ENCODE peak calls at places on chromosome 21, in ten cellular contexts. N is psoas muscle; V is heart right ventricle; L is fibroblast of lung; J is Panc1; C is epithelial cell of esophagus; D is vagina; B is CD8-positive, alpha-beta T cell; Y is cardiac fibroblast; Q is fibroblast of the aortic adventitia. E is an unnamed sample.

GRCh38 chr21:40166291-40166843 is 299.1 kb downstream of the PCP4 start:
- DNase-seq in N (no peak), V (no peak), L (peak), J (no peak), C (peak), D (no peak), B (no peak), Y (no peak), Q (no peak), E (no peak)

GRCh38 chr21:31429500-31429899 is 85.4 kb upstream of the TIAM1 start:
- DNase-seq in N (peak), V (no peak), L (no peak), J (no peak), C (no peak), D (no peak), B (no peak), Y (no peak), Q (no peak), E (no peak)

GRCh38 chr21:43195131-43196021 is 26.6 kb downstream of the CRYAA start:
- DNase-seq in N (peak), V (peak), L (no peak), J (no peak), C (peak), D (no peak), B (no peak), Y (peak), Q (no peak), E (no peak)

GRCh38 chr21:19022978-19023377 is 619.4 kb upstream of the TMPRSS15 start:
- DNase-seq in N (no peak), V (no peak), L (no peak), J (no peak), C (no peak), D (no peak), B (no peak), Y (no peak), Q (no peak), E (no peak)

GRCh38 chr21:26127918-26128317 is 42.7 kb downstream of the APP start:
- DNase-seq in N (no peak), V (no peak), L (peak), J (no peak), C (peak), D (no peak), B (no peak), Y (peak), Q (peak), E (no peak)

GRCh38 chr21:34965200-34966174 is 83.6 kb downstream of the RUNX1 start:
- DNase-seq in N (no peak), V (no peak), L (peak), J (no peak), C (peak), D (no peak), B (no peak), Y (peak), Q (peak), E (no peak)

GRCh38 chr21:33825898-33826297 is 89.7 kb downstream of the ATP5PO start:
- DNase-seq in N (no peak), V (no peak), L (peak), J (no peak), C (no peak), D (no peak), B (no peak), Y (peak), Q (peak), E (no peak)

GRCh38 chr21:45549670-45550463 is 7.6 kb upstream of the SLC19A1 start:
- DNase-seq in N (no peak), V (no peak), L (no peak), J (no peak), C (no peak), D (no peak), B (no peak), Y (no peak), Q (no peak), E (no peak)

GRCh38 chr21:21396424-21396823 is 398.2 kb downstream of the NCAM2 start:
- DNase-seq in N (no peak), V (no peak), L (no peak), J (no peak), C (no peak), D (no peak), B (no peak), Y (no peak), Q (no peak), E (no peak)

GRCh38 chr21:46118305-46118870 is 20.5 kb downstream of the COL6A2 start:
- DNase-seq in N (no peak), V (peak), L (no peak), J (no peak), C (no peak), D (no peak), B (no peak), Y (no peak), Q (no peak), E (no peak)

GRCh38 chr21:46110499-46111192 is 12.7 kb downstream of the COL6A2 start:
- DNase-seq in N (peak), V (peak), L (no peak), J (no peak), C (no peak), D (peak), B (no peak), Y (no peak), Q (peak), E (no peak)

GRCh38 chr21:39595465-39595864 is 17.3 kb upstream of the B3GALT5 start:
- DNase-seq in N (no peak), V (no peak), L (no peak), J (no peak), C (no peak), D (no peak), B (no peak), Y (no peak), Q (no peak), E (no peak)

GRCh38 chr21:46211376-46211775 is 17.2 kb downstream of the LSS start:
- DNase-seq in N (no peak), V (no peak), L (no peak), J (no peak), C (no peak), D (no peak), B (no peak), Y (no peak), Q (no peak), E (no peak)

GRCh38 chr21:26965091-26965566 is 1.8 kb downstream of the ADAMTS5 start:
- DNase-seq in N (no peak), V (no peak), L (no peak), J (no peak), C (no peak), D (no peak), B (no peak), Y (no peak), Q (no peak), E (no peak)

GRCh38 chr21:33268736-33269441 is 2.7 kb downstream of the IL10RB start:
- DNase-seq in N (no peak), V (no peak), L (no peak), J (no peak), C (peak), D (no peak), B (no peak), Y (no peak), Q (no peak), E (peak)

GRCh38 chr21:34201441-34201838 is 128.1 kb downstream of the MRPS6 start:
- DNase-seq in N (no peak), V (no peak), L (no peak), J (no peak), C (no peak), D (no peak), B (no peak), Y (no peak), Q (no peak), E (no peak)

GRCh38 chr21:31299291-31300147 is 44.5 kb downstream of the TIAM1 start:
- DNase-seq in N (no peak), V (no peak), L (no peak), J (no peak), C (peak), D (no peak), B (no peak), Y (no peak), Q (no peak), E (no peak)

GRCh38 chr21:33075128-33075527 is 5.2 kb downstream of the OLIG1 start:
- DNase-seq in N (no peak), V (no peak), L (no peak), J (no peak), C (peak), D (no peak), B (no peak), Y (no peak), Q (no peak), E (no peak)

GRCh38 chr21:25626752-25627151 is 12.3 kb upstream of the JAM2 start:
- DNase-seq in N (peak), V (peak), L (no peak), J (no peak), C (peak), D (no peak), B (no peak), Y (no peak), Q (no peak), E (no peak)

GRCh38 chr21:25752389-25752788 is 17.6 kb downstream of the GABPA start:
- DNase-seq in N (no peak), V (no peak), L (no peak), J (no peak), C (no peak), D (no peak), B (no peak), Y (no peak), Q (no peak), E (no peak)

GRCh38 chr21:43291347-43291950 is 122.6 kb downstream of the CRYAA start:
- DNase-seq in N (peak), V (no peak), L (no peak), J (no peak), C (no peak), D (no peak), B (no peak), Y (no peak), Q (no peak), E (no peak)

DNA sequence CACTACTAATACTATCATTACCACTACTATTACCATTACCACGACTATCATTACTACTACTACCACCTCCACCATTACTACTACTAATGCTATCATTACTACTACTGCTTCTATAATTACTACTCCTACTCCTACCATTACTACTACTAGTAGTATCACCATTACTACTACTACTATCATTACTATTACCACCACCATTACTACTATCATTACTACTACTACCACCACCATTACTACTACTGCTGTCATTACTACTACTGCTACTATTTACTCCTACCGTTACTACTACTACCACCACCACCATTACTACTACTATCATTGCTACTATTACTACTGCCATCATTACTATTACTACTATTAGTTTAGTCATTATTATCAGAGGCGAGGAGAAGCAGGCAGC is 140.9 kb upstream of the KCNJ15 start:
- DNase-seq in N (no peak), V (no peak), L (no peak), J (no peak), C (no peak), D (no peak), B (no peak), Y (no peak), Q (no peak), E (no peak)
- TF ChIP-seq CTCF in N (no peak), V (no peak), L (no peak), J (no peak), C (no peak), D (no peak), B (no peak), Y (no peak), Q (no peak), E (no peak)

GRCh38 chr21:15063821-15064575 is 802 bp downstream of the NRIP1 start:
- DNase-seq in N (peak), V (peak), L (peak), J (no peak), C (peak), D (no peak), B (peak), Y (peak), Q (peak), E (peak)

GRCh38 chr21:15061284-15061683 is 3.5 kb downstream of the NRIP1 start:
- DNase-seq in N (no peak), V (no peak), L (no peak), J (no peak), C (no peak), D (no peak), B (no peak), Y (no peak), Q (no peak), E (no peak)

GRCh38 chr21:15063081-15063820 is 1.5 kb downstream of the NRIP1 start:
- DNase-seq in N (peak), V (no peak), L (peak), J (no peak), C (peak), D (no peak), B (no peak), Y (no peak), Q (peak), E (no peak)

GRCh38 chr21:15061747-15062146 is 3.1 kb downstream of the NRIP1 start:
- DNase-seq in N (no peak), V (no peak), L (no peak), J (no peak), C (no peak), D (no peak), B (no peak), Y (no peak), Q (no peak), E (no peak)

GRCh38 chr21:15062566-15062965 is 2.2 kb downstream of the NRIP1 start:
- DNase-seq in N (no peak), V (no peak), L (peak), J (no peak), C (peak), D (no peak), B (no peak), Y (peak), Q (peak), E (no peak)
- TF ChIP-seq CTCF in N (no peak), V (no peak), L (no peak), J (no peak), C (peak), D (no peak), B (no peak), Y (no peak), Q (peak), E (no peak)

DNA sequence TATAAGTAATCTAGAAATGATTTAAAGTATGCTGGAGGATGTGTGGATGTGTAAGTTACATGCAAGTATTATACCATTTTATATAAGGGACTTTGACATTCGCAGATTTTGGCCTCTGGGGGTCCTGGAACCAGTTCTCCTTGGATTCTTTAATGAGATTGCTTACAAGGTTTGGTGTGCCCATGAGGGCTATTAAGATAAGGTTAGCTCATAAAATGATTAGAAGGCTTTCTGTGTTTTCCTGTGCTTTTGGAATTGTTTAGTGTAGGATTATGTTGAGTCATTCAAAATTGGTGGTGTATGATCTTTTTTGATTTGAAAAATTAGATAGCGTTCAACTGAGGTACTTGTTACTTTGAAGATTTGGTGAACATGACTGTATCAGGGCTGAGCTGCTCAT is 5.6 kb downstream of the USP25 start:
- DNase-seq in N (no peak), V (no peak), L (no peak), J (no peak), C (no peak), D (no peak), B (no peak), Y (no peak), Q (no peak), E (no peak)
- TF ChIP-seq CTCF in N (no peak), V (no peak), L (no peak), J (no peak), C (no peak), D (no peak), B (no peak), Y (no peak), Q (no peak), E (no peak)

GRCh38 chr21:41251961-41252642 is 64.5 kb upstream of the FAM3B start:
- DNase-seq in N (no peak), V (no peak), L (peak), J (no peak), C (no peak), D (no peak), B (no peak), Y (peak), Q (peak), E (no peak)
- TF ChIP-seq CTCF in N (no peak), V (no peak), L (no peak), J (no peak), C (no peak), D (no peak), B (no peak), Y (no peak), Q (no peak), E (no peak)

GRCh38 chr21:44461005-44461404 is 5.7 kb downstream of the LRRC3 start:
- DNase-seq in N (no peak), V (no peak), L (no peak), J (no peak), C (no peak), D (no peak), B (no peak), Y (no peak), Q (no peak), E (no peak)

GRCh38 chr21:44460441-44460755 is 5.1 kb downstream of the LRRC3 start:
- DNase-seq in N (no peak), V (no peak), L (no peak), J (no peak), C (no peak), D (no peak), B (no peak), Y (no peak), Q (no peak), E (no peak)

GRCh38 chr21:44462090-44462833 is 7.0 kb downstream of the LRRC3 start:
- DNase-seq in N (no peak), V (no peak), L (no peak), J (no peak), C (no peak), D (no peak), B (no peak), Y (no peak), Q (no peak), E (no peak)

GRCh38 chr21:44462834-44463200 is 7.5 kb downstream of the LRRC3 start:
- DNase-seq in N (no peak), V (no peak), L (no peak), J (no peak), C (no peak), D (no peak), B (no peak), Y (no peak), Q (no peak), E (no peak)

DNA sequence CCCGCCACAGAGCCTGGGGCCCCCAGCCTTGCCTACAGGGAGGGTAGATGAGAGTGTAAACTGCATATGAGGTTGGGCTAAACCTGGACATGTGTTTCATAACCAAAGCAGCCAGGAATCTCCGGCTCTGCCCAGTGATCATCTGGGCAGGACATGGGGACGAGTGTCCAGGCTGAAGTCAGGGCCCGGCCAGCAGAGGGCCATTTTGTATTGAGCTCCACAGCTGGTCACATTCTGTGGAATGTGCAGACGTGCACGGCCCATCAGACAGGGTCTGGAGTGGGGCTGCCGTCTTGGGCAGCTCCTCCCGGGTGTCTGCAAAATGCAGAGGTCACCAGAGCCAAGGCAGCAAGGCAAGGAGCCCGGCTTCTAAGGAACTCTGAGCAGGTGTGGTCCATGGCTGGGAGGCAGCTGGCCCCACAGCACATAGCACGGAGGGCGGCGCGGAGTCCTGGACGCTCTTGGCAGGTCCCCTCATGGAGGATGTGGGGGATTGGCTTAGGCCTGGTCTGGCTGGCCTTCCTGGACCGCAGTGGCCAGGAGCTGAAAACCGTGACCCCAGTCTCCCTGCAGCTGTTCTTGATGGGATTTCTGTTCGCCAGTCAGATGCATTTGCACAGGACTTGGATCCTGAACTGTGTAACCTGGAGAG is 6.3 kb downstream of the LRRC3 start:
- DNase-seq in N (no peak), V (no peak), L (no peak), J (no peak), C (no peak), D (no peak), B (no peak), Y (no peak), Q (no peak), E (no peak)
- TF ChIP-seq CTCF in N (peak), V (peak), L (no peak), J (peak), C (no peak), D (no peak), B (no peak), Y (no peak), Q (peak), E (no peak)

DNA sequence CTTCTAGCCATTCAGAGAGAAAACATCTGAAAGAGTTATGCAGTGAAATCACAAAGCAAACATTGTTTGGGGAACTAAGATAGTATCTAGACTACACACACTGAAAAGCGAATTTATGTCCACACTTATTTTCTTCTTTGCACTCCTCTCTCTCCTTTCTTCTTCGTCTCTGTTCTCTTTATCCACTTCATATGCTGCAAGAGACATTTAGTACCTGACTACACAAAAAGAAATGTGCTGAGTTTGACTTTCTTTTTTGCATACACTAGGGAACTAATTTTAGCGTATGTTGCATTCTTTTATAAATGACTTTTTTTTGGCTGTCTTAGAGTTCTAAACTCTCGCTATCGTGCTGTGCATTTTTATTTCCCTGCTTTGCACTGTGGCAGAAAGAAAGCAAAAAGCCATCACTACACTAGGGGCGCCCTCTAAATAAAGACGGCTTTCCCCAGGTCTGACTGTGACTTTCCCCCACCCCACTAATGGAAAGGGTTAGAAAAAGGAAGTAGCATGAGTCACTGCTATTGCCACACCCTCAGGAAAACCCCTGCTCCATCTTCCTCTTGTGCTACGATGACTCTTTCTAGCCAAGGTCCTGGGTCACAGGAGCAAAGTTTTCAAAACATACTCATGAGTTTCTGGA is 65.7 kb downstream of the MAP3K7CL start:
- DNase-seq in N (no peak), V (peak), L (peak), J (peak), C (peak), D (no peak), B (no peak), Y (peak), Q (peak), E (peak)
- TF ChIP-seq CTCF in N (no peak), V (no peak), L (peak), J (peak), C (peak), D (no peak), B (peak), Y (peak), Q (peak), E (peak)

GRCh38 chr21:41933259-41934079 is 20.3 kb downstream of the C2CD2 start:
- DNase-seq in N (no peak), V (no peak), L (no peak), J (no peak), C (peak), D (no peak), B (no peak), Y (peak), Q (peak), E (no peak)
- TF ChIP-seq CTCF in N (no peak), V (peak), L (peak), J (peak), C (peak), D (no peak), B (no peak), Y (peak), Q (peak), E (no peak)

E was measured in Calu3.